ENCODE peak calls at places on chromosomes 7 and 10, in four cellular contexts. L is PC-9, G is foreskin fibroblast, I is sigmoid colon. B is an unnamed sample.

GRCh38 chr10:124736491-124737136 is 7.6 kb downstream of the FAM53B start:
- DNase-seq in L (no peak), G (no peak), I (peak), B (peak)

GRCh38 chr10:69362471-69362954 is 54.2 kb downstream of the TACR2 start:
- DNase-seq in L (peak), G (peak), I (no peak), B (peak)

GRCh38 chr7:20560325-20561180 is 54.9 kb upstream of the ABCB5 start:
- DNase-seq in L (no peak), G (no peak), I (no peak), B (no peak)

GRCh38 chr10:114876602-114877300 is 55.2 kb downstream of the FHIP2A start:
- DNase-seq in L (peak), G (peak), I (peak), B (peak)

GRCh38 chr7:64799-65430 is 127.5 kb upstream of the FAM20C start:
- DNase-seq in L (no peak), G (peak), I (peak), B (peak)

GRCh38 chr10:10872035-10872673 is 145.5 kb upstream of the CELF2 start:
- DNase-seq in L (peak), G (peak), I (no peak), B (peak)

GRCh38 chr10:22598488-22598887 is 115.9 kb downstream of the PIP4K2A start:
- DNase-seq in L (no peak), G (no peak), I (no peak), B (no peak)

GRCh38 chr10:11435621-11436020 is 175.8 kb downstream of the USP6NL start:
- DNase-seq in L (no peak), G (no peak), I (no peak), B (no peak)

GRCh38 chr10:11898372-11899066 is 75.4 kb downstream of the PROSER2 start:
- DNase-seq in L (peak), G (no peak), I (peak), B (no peak)

GRCh38 chr10:70302292-70302691 is 18.5 kb upstream of the NPFFR1 start:
- DNase-seq in L (no peak), G (peak), I (no peak), B (peak)

DNA sequence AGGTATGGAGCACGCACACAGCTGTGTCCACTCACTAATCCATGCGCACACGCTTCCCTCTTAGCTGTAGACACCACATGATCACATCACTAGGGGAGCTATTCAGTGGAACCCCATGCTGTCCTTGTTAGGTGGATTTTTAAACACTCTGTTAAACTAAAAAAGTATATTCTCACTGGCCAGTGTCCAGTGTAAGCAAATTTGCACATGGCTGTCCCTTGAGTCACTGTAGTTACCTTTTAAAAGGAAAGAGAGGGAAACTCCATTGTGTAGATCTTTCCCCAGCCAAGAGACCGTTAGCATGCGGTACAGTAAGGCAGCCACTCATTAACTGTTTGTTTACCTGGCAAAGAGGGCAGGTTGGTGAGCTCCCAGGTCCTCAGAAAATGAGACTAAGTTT is 81.6 kb upstream of the INSYN2A start:
- DNase-seq in L (no peak), G (peak), I (no peak), B (peak)
- TF ChIP-seq CTCF in L (no peak), G (no peak), I (no peak), B (no peak)

GRCh38 chr10:100829103-100829870 is 83.5 kb upstream of the SLF2 start:
- DNase-seq in L (no peak), G (no peak), I (no peak), B (no peak)
- H3K4me3 ChIP-seq in L (no peak), G (no peak), I (peak), B (peak)

DNA sequence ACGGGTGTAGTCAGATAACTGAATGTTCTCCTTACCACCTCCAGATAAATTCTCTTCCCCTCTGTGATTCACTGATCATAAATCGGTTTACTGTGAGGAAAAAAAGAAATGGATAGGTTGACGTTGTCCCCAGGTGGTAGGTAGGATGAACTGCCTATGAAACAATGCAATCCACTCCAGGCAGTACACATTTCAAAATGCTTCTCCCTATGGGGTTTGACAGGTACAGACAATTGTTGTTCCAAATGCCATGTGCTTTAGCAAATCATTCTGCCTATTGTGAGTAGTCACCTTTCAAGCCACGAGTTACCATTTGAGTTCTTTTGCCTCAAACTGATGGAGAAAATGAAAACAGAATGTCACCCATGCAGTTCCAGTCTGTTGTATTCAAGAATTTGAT is 21.8 kb downstream of the VIM start:
- DNase-seq in L (no peak), G (no peak), I (no peak), B (peak)
- TF ChIP-seq CTCF in L (peak), G (peak), I (no peak), B (peak)

GRCh38 chr7:4738711-4739527 is 36.5 kb upstream of the AP5Z1 start:
- DNase-seq in L (no peak), G (peak), I (peak), B (peak)
- H3K4me3 ChIP-seq in L (no peak), G (no peak), I (peak), B (peak)

DNA sequence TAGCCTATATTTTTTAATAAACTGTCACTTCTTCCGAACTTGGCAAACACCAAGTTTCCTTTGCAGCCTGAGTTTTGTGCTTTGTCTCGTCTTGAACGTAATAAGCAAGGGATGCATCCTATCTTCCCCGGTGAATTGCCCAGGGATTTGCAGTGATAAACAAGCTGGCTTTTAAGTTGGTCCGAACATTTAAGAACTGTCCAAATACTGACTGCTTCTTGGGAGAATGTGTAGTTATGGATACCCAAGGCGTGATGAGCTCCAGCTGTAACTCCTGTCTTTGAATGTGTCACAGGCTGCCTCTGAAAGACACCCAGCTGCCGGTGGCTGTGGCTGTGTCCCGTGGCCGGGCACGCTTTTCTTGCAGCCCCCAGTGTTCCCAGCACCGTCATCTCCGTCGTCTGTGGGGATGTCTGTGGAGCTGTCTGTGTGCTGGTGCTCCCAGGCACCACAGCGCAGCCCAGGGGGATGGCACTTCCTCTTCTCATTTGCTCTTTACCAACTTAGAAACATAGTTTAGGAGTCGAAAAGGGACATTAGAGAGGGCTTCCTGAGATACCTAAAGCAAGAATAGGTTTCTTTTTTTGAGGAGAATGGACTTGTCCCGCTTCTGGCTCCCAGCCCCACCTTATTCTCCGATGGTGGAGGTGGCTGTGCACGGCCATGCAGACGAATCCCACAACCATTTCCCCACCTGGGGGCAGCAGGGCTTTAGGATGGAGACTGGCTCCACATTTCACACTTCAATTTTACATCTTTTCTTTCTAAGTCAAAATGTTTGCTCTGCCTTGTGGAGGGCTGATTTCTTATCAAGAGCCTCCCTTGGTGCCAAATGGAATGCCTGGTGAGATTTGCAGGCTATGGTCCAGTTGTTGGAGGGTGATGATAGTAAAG is 118.2 kb downstream of the GLRX3 start:
- DNase-seq in L (no peak), G (no peak), I (no peak), B (no peak)
- TF ChIP-seq CTCF in L (no peak), G (no peak), I (no peak), B (no peak)

DNA sequence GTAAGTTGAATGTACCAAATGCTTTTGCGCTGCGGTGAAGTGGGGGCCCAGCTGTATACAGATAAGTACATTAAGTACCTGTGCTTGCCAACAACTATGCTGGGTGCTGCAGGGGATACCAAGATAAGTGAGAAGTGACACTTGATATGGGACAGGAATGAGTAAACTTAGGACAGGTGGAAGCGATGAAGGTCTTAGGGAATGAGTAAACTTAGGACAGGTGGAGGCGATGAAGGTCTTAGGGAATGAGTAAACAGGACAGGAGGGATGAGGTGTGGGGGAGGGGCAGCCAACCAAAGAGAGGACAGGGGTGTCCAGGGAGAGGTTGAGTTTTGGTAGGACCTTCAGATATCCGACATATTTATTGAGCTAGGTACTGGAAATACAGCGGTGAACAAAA is 1.4 kb downstream of the MDH2 start:
- DNase-seq in L (no peak), G (no peak), I (no peak), B (no peak)
- H3K4me3 ChIP-seq in L (peak), G (peak), I (peak), B (peak)

DNA sequence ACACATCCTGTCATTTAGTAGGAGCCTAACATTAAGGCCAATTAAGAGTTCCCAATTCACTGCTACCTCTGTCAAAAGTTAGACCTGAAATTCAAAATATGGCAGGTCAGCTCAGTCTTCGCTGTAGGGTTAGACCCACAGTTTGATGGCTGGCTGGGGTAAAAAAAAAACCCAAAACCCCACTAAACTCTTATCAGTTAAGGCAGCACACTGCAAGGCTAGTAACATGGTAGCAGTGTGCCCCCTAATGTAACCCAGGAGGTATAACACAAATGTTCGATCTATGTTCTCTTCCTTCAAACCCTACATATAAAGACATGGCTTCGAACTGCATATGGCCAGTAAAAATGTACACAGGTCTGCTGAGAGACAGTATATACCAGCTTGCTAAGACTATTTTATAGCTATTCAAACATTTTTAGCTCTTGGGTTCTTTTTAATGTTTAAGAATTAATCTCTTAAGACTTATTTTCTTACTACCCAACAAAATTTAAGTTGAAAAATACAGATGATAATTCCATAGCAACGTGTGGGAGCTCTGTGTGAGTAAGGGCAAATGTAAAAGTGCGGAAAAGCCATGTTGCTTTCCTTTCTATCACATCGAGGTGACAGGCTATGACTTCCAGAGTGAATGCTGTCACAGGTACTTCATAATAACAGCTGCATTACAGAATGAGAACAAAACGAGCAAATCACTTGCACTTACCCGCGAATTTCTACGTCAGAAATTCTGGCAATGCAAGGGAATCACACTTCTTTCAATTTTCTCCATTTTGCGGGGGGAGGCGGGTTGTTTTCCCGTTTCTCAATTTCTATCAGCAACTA is 168.4 kb upstream of the IMMP2L start:
- DNase-seq in L (no peak), G (no peak), I (no peak), B (peak)
- TF ChIP-seq CTCF in L (peak), G (peak), I (no peak), B (peak)

GRCh38 chr10:511101-511848 is 178.2 kb downstream of the DIP2C start:
- DNase-seq in L (no peak), G (peak), I (peak), B (peak)
- H3K4me3 ChIP-seq in L (no peak), G (no peak), I (peak), B (no peak)

DNA sequence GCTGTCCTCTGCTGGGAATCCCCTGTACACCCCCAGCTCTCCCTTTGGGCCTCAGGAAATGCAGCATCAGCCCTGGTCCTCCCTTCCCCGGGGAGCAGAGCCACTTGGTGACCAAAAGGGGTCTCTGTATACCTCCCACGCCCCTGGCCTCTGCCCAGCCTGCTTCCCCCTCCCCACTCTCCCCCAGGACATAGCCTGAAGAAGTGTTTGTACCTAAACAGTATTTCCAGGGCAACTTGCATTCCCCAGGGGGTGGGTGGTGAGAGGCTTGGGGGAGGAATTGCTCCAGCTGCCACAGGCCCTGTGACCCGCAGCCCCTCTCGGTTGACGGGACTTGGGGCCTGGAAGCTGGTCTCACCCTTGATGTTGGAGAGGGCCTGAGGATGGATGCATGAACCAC is 39.3 kb downstream of the TMEM270 start:
- DNase-seq in L (no peak), G (no peak), I (no peak), B (no peak)
- TF ChIP-seq CTCF in L (no peak), G (no peak), I (no peak), B (no peak)

GRCh38 chr10:67971311-67971710 is 86.9 kb downstream of the SIRT1 start:
- DNase-seq in L (no peak), G (no peak), I (no peak), B (no peak)

GRCh38 chr10:67977246-67977645 is 92.8 kb downstream of the SIRT1 start:
- DNase-seq in L (no peak), G (no peak), I (no peak), B (no peak)

GRCh38 chr10:67978749-67979148 is 94.3 kb downstream of the SIRT1 start:
- DNase-seq in L (no peak), G (no peak), I (no peak), B (peak)

GRCh38 chr10:67976292-67977245 is 92.1 kb downstream of the SIRT1 start:
- DNase-seq in L (no peak), G (peak), I (peak), B (peak)
- H3K4me3 ChIP-seq in L (no peak), G (no peak), I (no peak), B (no peak)

B was measured in fibroblast of the aortic adventitia.